ENCODE peak calls at places on chromosomes 6 and 20, in six cellular contexts. One of them, this sample, is unnamed.

GRCh38 chr6:14310955-14311354 is 193.4 kb downstream of the CD83 start:
- DNase-seq in K562: no peak
- DNase-seq in suprapubic skin: no peak
- DNase-seq in HCT116: no peak
- DNase-seq in prostate gland: no peak
- DNase-seq in GM23338: no peak
- DNase-seq in this sample: no peak

GRCh38 chr6:44036699-44037101 is 90.6 kb downstream of the MRPL14 start:
- DNase-seq in K562: no peak
- DNase-seq in suprapubic skin: no peak
- DNase-seq in HCT116: no peak
- DNase-seq in prostate gland: no peak
- DNase-seq in GM23338: no peak
- DNase-seq in this sample: no peak

GRCh38 chr6:149150301-149150700 is 167.2 kb upstream of the TAB2 start:
- DNase-seq in K562: no peak
- DNase-seq in suprapubic skin: no peak
- DNase-seq in HCT116: no peak
- DNase-seq in prostate gland: no peak
- DNase-seq in GM23338: no peak
- DNase-seq in this sample: no peak

GRCh38 chr6:163620670-163621330 is 206.3 kb downstream of the QKI start:
- DNase-seq in K562: no peak
- DNase-seq in suprapubic skin: no peak
- DNase-seq in HCT116: no peak
- DNase-seq in prostate gland: no peak
- DNase-seq in GM23338: no peak
- DNase-seq in this sample: peak; percentile 46

GRCh38 chr20:49132995-49133451 is 55.1 kb downstream of the STAU1 start:
- DNase-seq in K562: peak; percentile 30
- DNase-seq in suprapubic skin: no peak
- DNase-seq in HCT116: peak; percentile 47
- DNase-seq in prostate gland: peak; percentile 61
- DNase-seq in GM23338: peak; percentile 79
- DNase-seq in this sample: no peak

GRCh38 chr6:149999636-150000035 is 25.7 kb downstream of the RAET1L start:
- DNase-seq in K562: no peak
- DNase-seq in suprapubic skin: no peak
- DNase-seq in HCT116: no peak
- DNase-seq in prostate gland: no peak
- DNase-seq in GM23338: no peak
- DNase-seq in this sample: no peak

GRCh38 chr20:63835031-63835858 is 4.2 kb upstream of the ZBTB46 start:
- DNase-seq in K562: peak; percentile 87
- DNase-seq in suprapubic skin: no peak
- DNase-seq in HCT116: peak; percentile 90
- DNase-seq in prostate gland: peak; percentile 86
- DNase-seq in GM23338: peak; percentile 98
- DNase-seq in this sample: no peak

GRCh38 chr6:13432526-13433218 is 54.7 kb downstream of the GFOD1 start:
- DNase-seq in K562: no peak
- DNase-seq in suprapubic skin: no peak
- DNase-seq in HCT116: no peak
- DNase-seq in prostate gland: no peak
- DNase-seq in GM23338: no peak
- DNase-seq in this sample: no peak

GRCh38 chr6:39312912-39313525 is 1.2 kb downstream of the KCNK17 start:
- DNase-seq in K562: no peak
- DNase-seq in suprapubic skin: no peak
- DNase-seq in HCT116: no peak
- DNase-seq in prostate gland: no peak
- DNase-seq in GM23338: no peak
- DNase-seq in this sample: no peak

GRCh38 chr20:61558726-61559125 is 306.7 kb downstream of the CDH4 start:
- DNase-seq in K562: no peak
- DNase-seq in suprapubic skin: no peak
- DNase-seq in HCT116: no peak
- DNase-seq in prostate gland: no peak
- DNase-seq in GM23338: no peak
- DNase-seq in this sample: no peak

GRCh38 chr6:148967546-148967945 is 220.7 kb downstream of the UST start:
- DNase-seq in K562: no peak
- DNase-seq in suprapubic skin: no peak
- DNase-seq in HCT116: no peak
- DNase-seq in prostate gland: no peak
- DNase-seq in GM23338: no peak
- DNase-seq in this sample: peak; percentile 64

GRCh38 chr6:28816909-28817807 is 106.6 kb downstream of the TRIM27 start:
- DNase-seq in K562: peak; percentile 85
- DNase-seq in suprapubic skin: no peak
- DNase-seq in HCT116: no peak
- DNase-seq in prostate gland: no peak
- DNase-seq in GM23338: peak; percentile 68
- DNase-seq in this sample: no peak

GRCh38 chr6:11701568-11701967 is 77.0 kb downstream of the ADTRP start:
- DNase-seq in K562: no peak
- DNase-seq in suprapubic skin: no peak
- DNase-seq in HCT116: no peak
- DNase-seq in prostate gland: no peak
- DNase-seq in GM23338: no peak
- DNase-seq in this sample: no peak

GRCh38 chr20:61166324-61166723 is 85.7 kb upstream of the CDH4 start:
- DNase-seq in K562: no peak
- DNase-seq in suprapubic skin: no peak
- DNase-seq in HCT116: no peak
- DNase-seq in prostate gland: no peak
- DNase-seq in GM23338: no peak
- DNase-seq in this sample: no peak

GRCh38 chr6:43143235-43144124 is 27.6 kb upstream of the SRF start:
- DNase-seq in K562: peak; percentile 95
- DNase-seq in suprapubic skin: peak; percentile 91
- DNase-seq in HCT116: peak; percentile 24
- DNase-seq in prostate gland: peak; percentile 86
- DNase-seq in GM23338: peak; percentile 95
- DNase-seq in this sample: no peak

GRCh38 chr6:19895866-19896579 is 58.9 kb downstream of the ID4 start:
- DNase-seq in K562: no peak
- DNase-seq in suprapubic skin: no peak
- DNase-seq in HCT116: no peak
- DNase-seq in prostate gland: no peak
- DNase-seq in GM23338: no peak
- DNase-seq in this sample: no peak

GRCh38 chr6:168015492-168016175 is 18.2 kb downstream of the KIF25 start:
- DNase-seq in K562: no peak
- DNase-seq in suprapubic skin: no peak
- DNase-seq in HCT116: no peak
- DNase-seq in prostate gland: no peak
- DNase-seq in GM23338: no peak
- DNase-seq in this sample: peak; percentile 3

GRCh38 chr6:149934249-149935156 is 7.3 kb upstream of the ULBP2 start:
- DNase-seq in K562: peak; percentile 61
- DNase-seq in suprapubic skin: peak; percentile 83
- DNase-seq in HCT116: peak; percentile 76
- DNase-seq in prostate gland: peak; percentile 69
- DNase-seq in GM23338: peak; percentile 81
- DNase-seq in this sample: no peak

GRCh38 chr6:37473364-37474095 is 26.2 kb downstream of the CCDC167 start:
- DNase-seq in K562: no peak
- DNase-seq in suprapubic skin: no peak
- DNase-seq in HCT116: no peak
- DNase-seq in prostate gland: peak; percentile 87
- DNase-seq in GM23338: no peak
- DNase-seq in this sample: no peak

GRCh38 chr6:141123084-141123483 is 1009.6 kb upstream of the GJE1 start:
- DNase-seq in K562: no peak
- DNase-seq in suprapubic skin: no peak
- DNase-seq in HCT116: no peak
- DNase-seq in prostate gland: no peak
- DNase-seq in GM23338: no peak
- DNase-seq in this sample: no peak

GRCh38 chr20:45470262-45470931 is 844 bp downstream of the WFDC2 start:
- DNase-seq in K562: no peak
- DNase-seq in suprapubic skin: no peak
- DNase-seq in HCT116: no peak
- DNase-seq in prostate gland: peak; percentile 54
- DNase-seq in GM23338: peak; percentile 68
- DNase-seq in this sample: no peak

DNA sequence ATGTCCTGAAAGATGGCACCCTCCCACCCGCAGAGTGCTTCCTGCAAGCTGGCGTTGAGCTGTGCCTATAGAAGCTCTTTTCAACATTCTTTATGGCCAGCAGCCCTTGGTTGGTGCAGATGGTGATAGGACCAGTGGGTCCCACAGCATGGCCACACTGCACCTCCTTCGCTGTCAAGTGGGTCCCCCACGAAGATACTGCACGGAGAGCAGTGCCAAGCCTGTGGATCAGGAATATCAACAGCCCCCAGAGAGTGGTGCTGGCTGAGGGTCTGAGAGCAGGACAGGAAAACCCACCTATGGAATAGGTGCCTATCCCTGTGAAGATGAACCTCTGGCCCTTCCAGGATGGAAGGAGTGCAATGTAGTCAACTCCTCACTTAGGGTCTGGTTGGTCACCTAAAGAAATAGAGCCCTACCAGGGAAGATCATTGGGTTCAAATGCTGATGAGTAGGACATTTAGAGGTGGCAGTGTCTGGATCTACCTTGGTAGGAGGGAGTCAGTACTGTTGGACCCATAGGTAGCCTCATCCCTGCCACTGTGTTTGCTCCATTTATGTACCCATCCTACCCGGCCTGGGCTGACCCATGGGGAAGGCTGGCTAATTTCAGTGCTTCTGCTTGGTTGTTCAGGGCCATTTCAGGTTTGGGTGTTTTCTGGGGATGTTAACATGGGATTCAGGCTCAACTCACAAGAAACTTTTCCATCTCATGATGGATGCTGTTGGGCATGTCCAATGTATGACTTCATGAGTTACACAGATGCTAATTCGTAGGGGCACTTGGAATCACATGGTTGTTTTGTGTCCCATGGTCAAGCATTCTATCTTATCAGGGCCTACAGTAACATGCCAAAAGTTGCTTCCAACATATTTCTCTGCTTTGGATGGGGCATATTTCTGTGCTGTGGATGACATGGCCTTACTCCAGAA is 33.4 kb upstream of the MICB start:
- DNase-seq in K562: no peak
- DNase-seq in suprapubic skin: no peak
- DNase-seq in HCT116: no peak
- DNase-seq in prostate gland: no peak
- DNase-seq in GM23338: no peak
- DNase-seq in this sample: peak; percentile 75
- TF ChIP-seq POLR2AphosphoS5 in K562: no peak
- TF ChIP-seq POLR2AphosphoS5 in suprapubic skin: no peak
- TF ChIP-seq POLR2AphosphoS5 in HCT116: no peak
- TF ChIP-seq POLR2AphosphoS5 in prostate gland: no peak
- TF ChIP-seq POLR2AphosphoS5 in GM23338: no peak
- TF ChIP-seq POLR2AphosphoS5 in this sample: no peak

GRCh38 chr6:156948807-156949206 is 171.6 kb downstream of the ARID1B start:
- DNase-seq in K562: no peak
- DNase-seq in suprapubic skin: no peak
- DNase-seq in HCT116: peak; percentile 41
- DNase-seq in prostate gland: no peak
- DNase-seq in GM23338: no peak
- DNase-seq in this sample: no peak
- TF ChIP-seq POLR2AphosphoS5 in K562: no peak
- TF ChIP-seq POLR2AphosphoS5 in suprapubic skin: no peak
- TF ChIP-seq POLR2AphosphoS5 in HCT116: no peak
- TF ChIP-seq POLR2AphosphoS5 in prostate gland: no peak
- TF ChIP-seq POLR2AphosphoS5 in GM23338: no peak
- TF ChIP-seq POLR2AphosphoS5 in this sample: no peak

GRCh38 chr20:58700121-58700780 is 7.7 kb downstream of the NPEPL1 start:
- DNase-seq in K562: no peak
- DNase-seq in suprapubic skin: no peak
- DNase-seq in HCT116: no peak
- DNase-seq in prostate gland: no peak
- DNase-seq in GM23338: no peak
- DNase-seq in this sample: no peak
- TF ChIP-seq POLR2AphosphoS5 in K562: no peak
- TF ChIP-seq POLR2AphosphoS5 in suprapubic skin: no peak
- TF ChIP-seq POLR2AphosphoS5 in HCT116: no peak
- TF ChIP-seq POLR2AphosphoS5 in prostate gland: no peak
- TF ChIP-seq POLR2AphosphoS5 in GM23338: no peak
- TF ChIP-seq POLR2AphosphoS5 in this sample: no peak

GRCh38 chr6:139519571-139520031 is 145.2 kb upstream of the CITED2 start:
- DNase-seq in K562: peak; percentile 27
- DNase-seq in suprapubic skin: no peak
- DNase-seq in HCT116: no peak
- DNase-seq in prostate gland: no peak
- DNase-seq in GM23338: no peak
- DNase-seq in this sample: no peak
- TF ChIP-seq POLR2AphosphoS5 in K562: no peak
- TF ChIP-seq POLR2AphosphoS5 in suprapubic skin: no peak
- TF ChIP-seq POLR2AphosphoS5 in HCT116: no peak
- TF ChIP-seq POLR2AphosphoS5 in prostate gland: no peak
- TF ChIP-seq POLR2AphosphoS5 in GM23338: no peak
- TF ChIP-seq POLR2AphosphoS5 in this sample: no peak

GRCh38 chr6:16665992-16666391 is 95.3 kb downstream of the ATXN1 start:
- DNase-seq in K562: no peak
- DNase-seq in suprapubic skin: no peak
- DNase-seq in HCT116: no peak
- DNase-seq in prostate gland: no peak
- DNase-seq in GM23338: no peak
- DNase-seq in this sample: no peak

GRCh38 chr6:16669227-16669626 is 92.0 kb downstream of the ATXN1 start:
- DNase-seq in K562: no peak
- DNase-seq in suprapubic skin: no peak
- DNase-seq in HCT116: peak; percentile 38
- DNase-seq in prostate gland: no peak
- DNase-seq in GM23338: no peak
- DNase-seq in this sample: no peak

GRCh38 chr6:16670183-16670582 is 91.1 kb downstream of the ATXN1 start:
- DNase-seq in K562: no peak
- DNase-seq in suprapubic skin: no peak
- DNase-seq in HCT116: no peak
- DNase-seq in prostate gland: no peak
- DNase-seq in GM23338: no peak
- DNase-seq in this sample: no peak

GRCh38 chr6:16670617-16671051 is 90.6 kb downstream of the ATXN1 start:
- DNase-seq in K562: no peak
- DNase-seq in suprapubic skin: no peak
- DNase-seq in HCT116: no peak
- DNase-seq in prostate gland: no peak
- DNase-seq in GM23338: no peak
- DNase-seq in this sample: no peak

DNA sequence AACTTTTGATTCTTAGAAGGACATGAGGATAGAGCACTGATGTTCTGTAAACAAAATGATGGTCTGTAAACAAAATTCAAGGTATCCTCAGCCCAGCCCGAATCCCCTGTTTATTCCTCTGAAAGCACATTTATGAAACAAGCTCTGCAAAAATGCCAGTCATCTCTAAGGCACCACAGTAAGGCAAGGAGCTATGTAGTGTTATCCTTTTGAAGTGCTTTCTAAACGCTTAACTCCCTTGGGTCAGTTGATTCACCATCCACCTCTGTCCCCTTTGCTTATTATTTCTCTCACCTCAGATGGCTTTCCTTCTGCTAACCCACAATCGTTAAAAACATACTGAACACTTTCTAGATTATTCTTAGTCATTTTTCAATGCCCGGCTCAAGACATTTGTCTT is 93.8 kb downstream of the ATXN1 start:
- DNase-seq in K562: no peak
- DNase-seq in suprapubic skin: no peak
- DNase-seq in HCT116: no peak
- DNase-seq in prostate gland: no peak
- DNase-seq in GM23338: no peak
- DNase-seq in this sample: no peak
- TF ChIP-seq POLR2AphosphoS5 in K562: no peak
- TF ChIP-seq POLR2AphosphoS5 in suprapubic skin: no peak
- TF ChIP-seq POLR2AphosphoS5 in HCT116: no peak
- TF ChIP-seq POLR2AphosphoS5 in prostate gland: no peak
- TF ChIP-seq POLR2AphosphoS5 in GM23338: no peak
- TF ChIP-seq POLR2AphosphoS5 in this sample: no peak

GRCh38 chr6:140062042-140063041 is 687.9 kb upstream of the CITED2 start:
- DNase-seq in K562: no peak
- DNase-seq in suprapubic skin: peak; percentile 82
- DNase-seq in HCT116: no peak
- DNase-seq in prostate gland: peak; percentile 19
- DNase-seq in GM23338: no peak
- DNase-seq in this sample: no peak
- TF ChIP-seq POLR2AphosphoS5 in K562: no peak
- TF ChIP-seq POLR2AphosphoS5 in suprapubic skin: no peak
- TF ChIP-seq POLR2AphosphoS5 in HCT116: no peak
- TF ChIP-seq POLR2AphosphoS5 in prostate gland: no peak
- TF ChIP-seq POLR2AphosphoS5 in GM23338: no peak
- TF ChIP-seq POLR2AphosphoS5 in this sample: no peak